ENCODE peak calls at places on chromosomes 7 and 10, in eight cellular contexts. E is stomach; I is BE2C; W is fibroblast of pulmonary artery; Q is PC-9; X is neural progenitor cell; Z is right lobe of liver; G is CD8-positive, alpha-beta T cell. F is an unnamed sample.

GRCh38 chr7:114150704-114151103 is 231.9 kb upstream of the PPP1R3A start:
- DNase-seq in E (no peak), I (no peak), W (no peak), Q (no peak), X (no peak), Z (no peak), G (no peak), F (no peak)

GRCh38 chr10:12165992-12166775 is 29.5 kb downstream of the NUDT5 start:
- DNase-seq in E (no peak), I (peak), W (no peak), Q (no peak), X (no peak), Z (no peak), G (no peak), F (no peak)

GRCh38 chr10:47239211-47239610 is 60.8 kb upstream of the GDF10 start:
- DNase-seq in E (peak), I (no peak), W (no peak), Q (no peak), X (no peak), Z (no peak), G (no peak), F (no peak)

GRCh38 chr7:104552102-104552501 is 223.7 kb downstream of the LHFPL3 start:
- DNase-seq in E (peak), I (no peak), W (peak), Q (peak), X (peak), Z (peak), G (no peak), F (no peak)

GRCh38 chr7:19177269-19177668 is 32.0 kb upstream of the FERD3L start:
- DNase-seq in E (no peak), I (no peak), W (no peak), Q (no peak), X (no peak), Z (no peak), G (no peak), F (no peak)

GRCh38 chr7:90311185-90311584 is 9.9 kb downstream of the FAM237B start:
- DNase-seq in E (no peak), I (no peak), W (no peak), Q (no peak), X (no peak), Z (no peak), G (no peak), F (no peak)

GRCh38 chr10:91444211-91444610 is 34.1 kb downstream of the HECTD2 start:
- DNase-seq in E (no peak), I (no peak), W (no peak), Q (no peak), X (no peak), Z (no peak), G (no peak), F (no peak)

GRCh38 chr10:77504196-77504869 is 133.3 kb downstream of the KCNMA1 start:
- DNase-seq in E (no peak), I (no peak), W (peak), Q (no peak), X (no peak), Z (no peak), G (no peak), F (no peak)

GRCh38 chr7:121798896-121799295 is 74.1 kb upstream of the PTPRZ1 start:
- DNase-seq in E (no peak), I (no peak), W (no peak), Q (no peak), X (peak), Z (no peak), G (no peak), F (no peak)

GRCh38 chr10:125444790-125445189 is 238.2 kb downstream of the TEX36 start:
- DNase-seq in E (no peak), I (no peak), W (no peak), Q (no peak), X (no peak), Z (no peak), G (no peak), F (no peak)

GRCh38 chr7:80153446-80153845 is 18.8 kb downstream of the GNAI1 start:
- DNase-seq in E (no peak), I (no peak), W (peak), Q (no peak), X (no peak), Z (no peak), G (no peak), F (no peak)

GRCh38 chr7:155510975-155511595 is 35.3 kb downstream of the CNPY1 start:
- DNase-seq in E (no peak), I (no peak), W (no peak), Q (no peak), X (peak), Z (no peak), G (no peak), F (no peak)

GRCh38 chr10:119479532-119479931 is 63.0 kb downstream of the RGS10 start:
- DNase-seq in E (no peak), I (no peak), W (no peak), Q (no peak), X (peak), Z (no peak), G (no peak), F (no peak)

GRCh38 chr10:122494833-122495232 is 33.5 kb downstream of the HTRA1 start:
- DNase-seq in E (no peak), I (no peak), W (peak), Q (peak), X (no peak), Z (no peak), G (no peak), F (no peak)

GRCh38 chr10:7561216-7561893 is 105.4 kb downstream of the ITIH5 start:
- DNase-seq in E (peak), I (no peak), W (peak), Q (no peak), X (peak), Z (peak), G (no peak), F (no peak)

GRCh38 chr10:92849234-92849525 is 860 bp downstream of the EXOC6 start:
- DNase-seq in E (no peak), I (no peak), W (peak), Q (no peak), X (no peak), Z (no peak), G (no peak), F (no peak)

GRCh38 chr7:114922151-114922651 is 307 bp downstream of the MDFIC start:
- DNase-seq in E (peak), I (peak), W (peak), Q (peak), X (peak), Z (peak), G (peak), F (no peak)

GRCh38 chr10:33618196-33618595 is 283.7 kb upstream of the NRP1 start:
- DNase-seq in E (no peak), I (no peak), W (no peak), Q (no peak), X (no peak), Z (no peak), G (no peak), F (no peak)

GRCh38 chr7:107355616-107356015 is 114.2 kb upstream of the GPR22 start:
- DNase-seq in E (no peak), I (no peak), W (no peak), Q (no peak), X (no peak), Z (no peak), G (no peak), F (peak)

GRCh38 chr10:79491171-79491835 is 21.0 kb upstream of the EIF5AL1 start:
- DNase-seq in E (no peak), I (no peak), W (no peak), Q (no peak), X (no peak), Z (no peak), G (no peak), F (no peak)

GRCh38 chr7:16171928-16172327 is 249.4 kb downstream of the CRPPA start:
- DNase-seq in E (no peak), I (no peak), W (peak), Q (no peak), X (no peak), Z (no peak), G (no peak), F (no peak)

GRCh38 chr10:6401562-6402348 is 178.3 kb downstream of the PRKCQ start:
- DNase-seq in E (peak), I (peak), W (peak), Q (peak), X (peak), Z (peak), G (peak), F (peak)

GRCh38 chr10:89367529-89367928 is 10.3 kb upstream of the IFIT1B start:
- DNase-seq in E (no peak), I (no peak), W (no peak), Q (no peak), X (peak), Z (no peak), G (peak), F (no peak)

GRCh38 chr7:65453631-65454030 is 80.0 kb downstream of the ZNF92 start:
- DNase-seq in E (no peak), I (no peak), W (no peak), Q (no peak), X (no peak), Z (no peak), G (no peak), F (no peak)

GRCh38 chr7:151428393-151429231 is 11.3 kb downstream of the CRYGN start:
- DNase-seq in E (no peak), I (no peak), W (peak), Q (peak), X (peak), Z (no peak), G (no peak), F (no peak)

GRCh38 chr10:28047061-28047460 is 48.2 kb upstream of the ODAD2 start:
- DNase-seq in E (no peak), I (no peak), W (no peak), Q (no peak), X (no peak), Z (no peak), G (no peak), F (no peak)

GRCh38 chr7:131502810-131503545 is 53.5 kb downstream of the PODXL start:
- DNase-seq in E (no peak), I (peak), W (peak), Q (no peak), X (no peak), Z (peak), G (no peak), F (no peak)

GRCh38 chr7:127393370-127394058 is 1.0 kb upstream of the ZNF800 start:
- DNase-seq in E (no peak), I (peak), W (no peak), Q (peak), X (peak), Z (peak), G (no peak), F (no peak)

GRCh38 chr7:143408686-143409551 is at the start of gene EPHA1:
- DNase-seq in E (peak), I (no peak), W (no peak), Q (peak), X (peak), Z (peak), G (peak), F (no peak)

GRCh38 chr7:132646064-132646463 is 69.8 kb upstream of the PLXNA4 start:
- DNase-seq in E (no peak), I (no peak), W (no peak), Q (no peak), X (no peak), Z (no peak), G (no peak), F (no peak)

DNA sequence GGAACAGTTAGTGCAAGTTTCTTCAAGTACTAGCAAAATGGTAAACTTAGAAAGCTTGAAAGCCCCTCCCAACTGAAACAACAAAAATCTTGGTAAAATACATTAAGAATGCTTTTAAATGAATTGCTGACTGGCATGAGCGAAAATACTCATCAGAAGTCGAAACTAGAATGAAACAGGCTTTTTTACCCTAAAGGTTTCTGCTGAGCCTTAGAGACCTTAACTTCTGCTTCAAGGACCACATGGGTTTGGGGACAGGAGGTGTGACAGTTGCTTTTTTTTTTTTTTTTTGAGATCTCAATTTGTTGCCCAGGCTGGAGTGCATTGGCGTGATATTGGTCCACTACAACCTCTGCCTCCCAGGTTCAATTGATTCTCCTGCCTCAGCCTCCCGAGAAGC is 100.3 kb downstream of the MTPAP start:
- DNase-seq in E (no peak), I (no peak), W (no peak), Q (no peak), X (no peak), Z (no peak), G (no peak), F (no peak)
- H3K4me3 ChIP-seq in E (no peak), I (no peak), W (no peak), Q (no peak), X (no peak), Z (no peak), G (no peak), F (no peak)

GRCh38 chr10:101012525-101013364 is 13.1 kb downstream of the LZTS2 start:
- DNase-seq in E (peak), I (peak), W (peak), Q (peak), X (peak), Z (peak), G (peak), F (no peak)
- TF ChIP-seq CTCF in E (peak), I (peak), W (peak), Q (peak), X (peak), Z (peak), G (peak), F (peak)

GRCh38 chr7:41881313-41882130 is 178.6 kb upstream of the INHBA start:
- DNase-seq in E (no peak), I (no peak), W (peak), Q (no peak), X (no peak), Z (peak), G (peak), F (no peak)
- H3K4me3 ChIP-seq in E (no peak), I (no peak), W (no peak), Q (no peak), X (no peak), Z (no peak), G (peak), F (no peak)

DNA sequence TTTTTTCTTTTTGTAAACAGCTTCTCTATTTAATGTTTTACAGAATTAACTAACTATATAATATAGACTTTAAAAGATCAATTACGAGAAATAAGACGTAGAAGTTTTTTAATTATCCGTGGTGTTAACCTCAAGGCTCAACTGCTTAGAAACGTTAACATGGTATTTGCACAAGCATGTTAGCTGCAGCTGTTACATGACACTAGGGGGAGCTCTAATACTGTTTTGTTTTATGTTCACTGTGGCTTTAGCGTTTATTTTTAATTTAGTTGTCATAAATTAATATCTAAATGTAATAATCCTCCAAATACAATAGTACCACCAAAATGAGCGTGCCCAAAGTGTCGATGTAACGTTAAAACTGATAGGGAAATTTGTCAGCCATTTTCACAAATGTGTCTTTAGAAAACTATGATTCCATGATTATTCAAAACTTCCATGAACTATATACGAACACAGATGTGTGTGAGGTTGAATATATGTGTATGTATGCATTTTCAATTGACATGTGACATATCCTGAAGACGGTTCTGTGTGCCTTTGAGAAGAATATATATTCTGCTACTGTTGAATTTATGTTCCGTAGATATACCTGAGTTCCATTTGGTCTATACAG is 828.8 kb upstream of the MBL2 start:
- DNase-seq in E (no peak), I (no peak), W (peak), Q (no peak), X (peak), Z (no peak), G (no peak), F (no peak)
- TF ChIP-seq CTCF in E (peak), I (peak), W (peak), Q (peak), X (peak), Z (peak), G (no peak), F (peak)

GRCh38 chr7:134783294-134784069 is 4.0 kb downstream of the CALD1 start:
- DNase-seq in E (no peak), I (no peak), W (peak), Q (no peak), X (no peak), Z (no peak), G (no peak), F (no peak)
- H3K4me3 ChIP-seq in E (peak), I (no peak), W (no peak), Q (no peak), X (no peak), Z (peak), G (no peak), F (peak)

GRCh38 chr7:47988496-47989386 is 9.3 kb upstream of the HUS1 start:
- DNase-seq in E (no peak), I (no peak), W (peak), Q (no peak), X (no peak), Z (no peak), G (no peak), F (no peak)
- TF ChIP-seq CTCF in E (no peak), I (peak), W (peak), Q (peak), X (peak), Z (peak), G (peak), F (peak)

GRCh38 chr10:43199088-43199683 is 60.9 kb downstream of the CSGALNACT2 start:
- DNase-seq in E (peak), I (no peak), W (no peak), Q (no peak), X (no peak), Z (no peak), G (no peak), F (no peak)
- H3K4me3 ChIP-seq in E (no peak), I (no peak), W (no peak), Q (no peak), X (no peak), Z (no peak), G (no peak), F (no peak)

GRCh38 chr10:132307823-132308587 is at the start of gene STK32C:
- DNase-seq in E (peak), I (peak), W (peak), Q (peak), X (peak), Z (peak), G (peak), F (peak)
- TF ChIP-seq CTCF in E (no peak), I (no peak), W (no peak), Q (no peak), X (no peak), Z (no peak), G (no peak), F (no peak)

GRCh38 chr10:68470300-68470699 is 1.5 kb downstream of the DNA2 start:
- DNase-seq in E (no peak), I (no peak), W (no peak), Q (no peak), X (no peak), Z (no peak), G (no peak), F (no peak)

GRCh38 chr10:68474021-68474420 is 2.2 kb upstream of the DNA2 start:
- DNase-seq in E (no peak), I (no peak), W (no peak), Q (no peak), X (no peak), Z (no peak), G (no peak), F (no peak)

GRCh38 chr10:68469838-68470237 is 1.9 kb downstream of the DNA2 start:
- DNase-seq in E (no peak), I (no peak), W (no peak), Q (no peak), X (no peak), Z (no peak), G (no peak), F (no peak)

GRCh38 chr10:68471586-68472408 is at the start of gene DNA2:
- DNase-seq in E (peak), I (peak), W (peak), Q (peak), X (peak), Z (peak), G (peak), F (no peak)

DNA sequence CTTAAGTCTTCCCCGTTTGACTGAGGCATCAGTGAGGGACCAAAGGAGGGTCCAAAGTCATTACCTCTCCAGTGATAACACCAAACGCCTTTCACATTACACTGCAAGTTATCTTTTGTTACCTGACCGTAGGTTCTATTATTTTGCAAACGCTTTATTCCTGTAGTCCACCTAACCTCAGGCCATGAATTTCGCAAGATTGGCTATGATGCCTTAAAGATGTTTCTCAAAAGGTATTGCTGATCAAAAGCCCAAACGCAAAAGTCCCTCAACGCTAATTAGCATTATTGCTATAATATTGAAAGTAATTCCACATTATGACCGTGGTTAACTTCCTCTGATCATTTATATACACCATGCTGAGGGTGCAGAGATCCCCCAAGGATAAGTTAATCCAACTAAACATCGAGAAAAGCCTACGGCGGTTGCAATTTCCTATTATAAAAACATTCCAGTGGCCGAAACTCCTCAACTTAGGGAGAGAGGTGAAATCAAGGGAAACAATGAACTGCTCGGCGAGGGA is 649 bp downstream of the DNA2 start:
- DNase-seq in E (no peak), I (no peak), W (no peak), Q (no peak), X (peak), Z (no peak), G (no peak), F (no peak)
- H3K4me3 ChIP-seq in E (peak), I (peak), W (peak), Q (peak), X (peak), Z (peak), G (peak), F (peak)